ENCODE peak calls at places on chromosome 3, in eight cellular contexts. One of them, this sample, is unnamed.

GRCh38 chr3:38137615-38138346 is 680 bp upstream of the MYD88 start:
- DNase-seq in activated CD4-positive, alpha-beta T cell treated with anti-CD3 and anti-CD28 coated beads, Interleukin-2, amount 50 U/mL, for 1 hour: no peak
- DNase-seq in dorsolateral prefrontal cortex: no peak
- DNase-seq in NCI-H1417: no peak
- DNase-seq in nephron progenitor cell: no peak
- DNase-seq in non-pigmented ciliary epithelial cell: no peak
- DNase-seq in adipocyte: peak
- DNase-seq in hippocampal formation: no peak
- DNase-seq in this sample: no peak

GRCh38 chr3:132356568-132356967 is 39.4 kb downstream of the ACP3 start:
- DNase-seq in activated CD4-positive, alpha-beta T cell treated with anti-CD3 and anti-CD28 coated beads, Interleukin-2, amount 50 U/mL, for 1 hour: no peak
- DNase-seq in dorsolateral prefrontal cortex: no peak
- DNase-seq in NCI-H1417: no peak
- DNase-seq in nephron progenitor cell: no peak
- DNase-seq in non-pigmented ciliary epithelial cell: no peak
- DNase-seq in adipocyte: no peak
- DNase-seq in hippocampal formation: no peak
- DNase-seq in this sample: no peak

GRCh38 chr3:99250272-99250671 is 348.8 kb upstream of the DCBLD2 start:
- DNase-seq in activated CD4-positive, alpha-beta T cell treated with anti-CD3 and anti-CD28 coated beads, Interleukin-2, amount 50 U/mL, for 1 hour: no peak
- DNase-seq in dorsolateral prefrontal cortex: no peak
- DNase-seq in NCI-H1417: peak
- DNase-seq in nephron progenitor cell: no peak
- DNase-seq in non-pigmented ciliary epithelial cell: no peak
- DNase-seq in adipocyte: peak
- DNase-seq in hippocampal formation: no peak
- DNase-seq in this sample: no peak

GRCh38 chr3:176071943-176072342 is 1125.3 kb downstream of the TBL1XR1 start:
- DNase-seq in activated CD4-positive, alpha-beta T cell treated with anti-CD3 and anti-CD28 coated beads, Interleukin-2, amount 50 U/mL, for 1 hour: no peak
- DNase-seq in dorsolateral prefrontal cortex: no peak
- DNase-seq in NCI-H1417: no peak
- DNase-seq in nephron progenitor cell: no peak
- DNase-seq in non-pigmented ciliary epithelial cell: no peak
- DNase-seq in adipocyte: no peak
- DNase-seq in hippocampal formation: no peak
- DNase-seq in this sample: no peak

GRCh38 chr3:126620743-126621142 is 34.2 kb downstream of the TXNRD3 start:
- DNase-seq in activated CD4-positive, alpha-beta T cell treated with anti-CD3 and anti-CD28 coated beads, Interleukin-2, amount 50 U/mL, for 1 hour: no peak
- DNase-seq in dorsolateral prefrontal cortex: no peak
- DNase-seq in NCI-H1417: no peak
- DNase-seq in nephron progenitor cell: no peak
- DNase-seq in non-pigmented ciliary epithelial cell: no peak
- DNase-seq in adipocyte: peak
- DNase-seq in hippocampal formation: no peak
- DNase-seq in this sample: no peak

GRCh38 chr3:82044918-82045715 is 283.7 kb upstream of the GBE1 start:
- DNase-seq in activated CD4-positive, alpha-beta T cell treated with anti-CD3 and anti-CD28 coated beads, Interleukin-2, amount 50 U/mL, for 1 hour: no peak
- DNase-seq in dorsolateral prefrontal cortex: no peak
- DNase-seq in NCI-H1417: peak
- DNase-seq in nephron progenitor cell: peak
- DNase-seq in non-pigmented ciliary epithelial cell: no peak
- DNase-seq in adipocyte: no peak
- DNase-seq in hippocampal formation: no peak
- DNase-seq in this sample: peak

GRCh38 chr3:4841783-4842440 is 137.3 kb upstream of the BHLHE40 start:
- DNase-seq in activated CD4-positive, alpha-beta T cell treated with anti-CD3 and anti-CD28 coated beads, Interleukin-2, amount 50 U/mL, for 1 hour: no peak
- DNase-seq in dorsolateral prefrontal cortex: no peak
- DNase-seq in NCI-H1417: no peak
- DNase-seq in nephron progenitor cell: no peak
- DNase-seq in non-pigmented ciliary epithelial cell: peak
- DNase-seq in adipocyte: peak
- DNase-seq in hippocampal formation: no peak
- DNase-seq in this sample: no peak

GRCh38 chr3:178443634-178444033 is 92.6 kb upstream of the KCNMB2 start:
- DNase-seq in activated CD4-positive, alpha-beta T cell treated with anti-CD3 and anti-CD28 coated beads, Interleukin-2, amount 50 U/mL, for 1 hour: no peak
- DNase-seq in dorsolateral prefrontal cortex: no peak
- DNase-seq in NCI-H1417: no peak
- DNase-seq in nephron progenitor cell: no peak
- DNase-seq in non-pigmented ciliary epithelial cell: no peak
- DNase-seq in adipocyte: peak
- DNase-seq in hippocampal formation: peak
- DNase-seq in this sample: peak

GRCh38 chr3:46110701-46111493 is 83.6 kb upstream of the XCR1 start:
- DNase-seq in activated CD4-positive, alpha-beta T cell treated with anti-CD3 and anti-CD28 coated beads, Interleukin-2, amount 50 U/mL, for 1 hour: no peak
- DNase-seq in dorsolateral prefrontal cortex: no peak
- DNase-seq in NCI-H1417: no peak
- DNase-seq in nephron progenitor cell: no peak
- DNase-seq in non-pigmented ciliary epithelial cell: no peak
- DNase-seq in adipocyte: peak
- DNase-seq in hippocampal formation: no peak
- DNase-seq in this sample: peak

GRCh38 chr3:129001101-129001816 is at the start of gene EFCC1:
- DNase-seq in activated CD4-positive, alpha-beta T cell treated with anti-CD3 and anti-CD28 coated beads, Interleukin-2, amount 50 U/mL, for 1 hour: no peak
- DNase-seq in dorsolateral prefrontal cortex: peak
- DNase-seq in NCI-H1417: no peak
- DNase-seq in nephron progenitor cell: peak
- DNase-seq in non-pigmented ciliary epithelial cell: no peak
- DNase-seq in adipocyte: peak
- DNase-seq in hippocampal formation: no peak
- DNase-seq in this sample: peak

GRCh38 chr3:81728766-81729544 is 32.5 kb downstream of the GBE1 start:
- DNase-seq in activated CD4-positive, alpha-beta T cell treated with anti-CD3 and anti-CD28 coated beads, Interleukin-2, amount 50 U/mL, for 1 hour: no peak
- DNase-seq in dorsolateral prefrontal cortex: no peak
- DNase-seq in NCI-H1417: no peak
- DNase-seq in nephron progenitor cell: no peak
- DNase-seq in non-pigmented ciliary epithelial cell: no peak
- DNase-seq in adipocyte: peak
- DNase-seq in hippocampal formation: no peak
- DNase-seq in this sample: no peak

GRCh38 chr3:31810991-31811433 is 170.1 kb downstream of the OSBPL10 start:
- DNase-seq in activated CD4-positive, alpha-beta T cell treated with anti-CD3 and anti-CD28 coated beads, Interleukin-2, amount 50 U/mL, for 1 hour: no peak
- DNase-seq in dorsolateral prefrontal cortex: no peak
- DNase-seq in NCI-H1417: no peak
- DNase-seq in nephron progenitor cell: no peak
- DNase-seq in non-pigmented ciliary epithelial cell: no peak
- DNase-seq in adipocyte: no peak
- DNase-seq in hippocampal formation: no peak
- DNase-seq in this sample: no peak

GRCh38 chr3:33438284-33438668 is 1.9 kb downstream of the UBP1 start:
- DNase-seq in activated CD4-positive, alpha-beta T cell treated with anti-CD3 and anti-CD28 coated beads, Interleukin-2, amount 50 U/mL, for 1 hour: no peak
- DNase-seq in dorsolateral prefrontal cortex: no peak
- DNase-seq in NCI-H1417: no peak
- DNase-seq in nephron progenitor cell: no peak
- DNase-seq in non-pigmented ciliary epithelial cell: no peak
- DNase-seq in adipocyte: peak
- DNase-seq in hippocampal formation: no peak
- DNase-seq in this sample: no peak

GRCh38 chr3:120311863-120312794 is 27.1 kb upstream of the GPR156 start:
- DNase-seq in activated CD4-positive, alpha-beta T cell treated with anti-CD3 and anti-CD28 coated beads, Interleukin-2, amount 50 U/mL, for 1 hour: no peak
- DNase-seq in dorsolateral prefrontal cortex: no peak
- DNase-seq in NCI-H1417: no peak
- DNase-seq in nephron progenitor cell: no peak
- DNase-seq in non-pigmented ciliary epithelial cell: no peak
- DNase-seq in adipocyte: no peak
- DNase-seq in hippocampal formation: no peak
- DNase-seq in this sample: no peak

GRCh38 chr3:99373088-99373875 is 265.1 kb upstream of the COL8A1 start:
- DNase-seq in activated CD4-positive, alpha-beta T cell treated with anti-CD3 and anti-CD28 coated beads, Interleukin-2, amount 50 U/mL, for 1 hour: no peak
- DNase-seq in dorsolateral prefrontal cortex: no peak
- DNase-seq in NCI-H1417: no peak
- DNase-seq in nephron progenitor cell: no peak
- DNase-seq in non-pigmented ciliary epithelial cell: no peak
- DNase-seq in adipocyte: no peak
- DNase-seq in hippocampal formation: no peak
- DNase-seq in this sample: no peak